ENCODE peak calls at places on chromosome 4, in seven cellular contexts. S is spleen, H is stomach, J is endothelial cell of umbilical vein, Q is esophagus muscularis mucosa, D is SK-N-SH, U is K562. W is an unnamed sample. For H3K4me1, the result is how much of the 10 kb centered on the place peaks cover.

GRCh38 chr4:103329642-103330041 is 131.5 kb upstream of the CENPE start:
- DNase-seq in S (no peak), H (no peak), J (no peak), Q (no peak), D (no peak), U (no peak), W (no peak)

GRCh38 chr4:79626102-79626501 is 218.1 kb upstream of the GK2 start:
- DNase-seq in S (no peak), H (no peak), J (no peak), Q (no peak), D (no peak), U (no peak), W (no peak)

GRCh38 chr4:127309360-127310095 is 323.2 kb upstream of the INTU start:
- DNase-seq in S (no peak), H (no peak), J (no peak), Q (no peak), D (no peak), U (no peak), W (no peak)

GRCh38 chr4:1192493-1193205 is 20.3 kb upstream of the SPON2 start:
- DNase-seq in S (peak), H (peak), J (no peak), Q (no peak), D (peak), U (no peak), W (peak)

GRCh38 chr4:120977435-120977997 is 55.0 kb upstream of the PRDM5 start:
- DNase-seq in S (no peak), H (no peak), J (peak), Q (no peak), D (peak), U (no peak), W (no peak)

GRCh38 chr4:77629885-77630284 is 24.3 kb downstream of the CXCL13 start:
- DNase-seq in S (no peak), H (no peak), J (no peak), Q (no peak), D (no peak), U (no peak), W (no peak)

GRCh38 chr4:11367371-11367770 is 61.3 kb downstream of the HS3ST1 start:
- DNase-seq in S (no peak), H (peak), J (peak), Q (peak), D (no peak), U (no peak), W (peak)

GRCh38 chr4:6546681-6547447 is 28.1 kb upstream of the MAN2B2 start:
- DNase-seq in S (no peak), H (peak), J (peak), Q (no peak), D (peak), U (peak), W (no peak)

GRCh38 chr4:152028131-152028530 is 267.3 kb upstream of the GATB start:
- DNase-seq in S (no peak), H (no peak), J (no peak), Q (no peak), D (no peak), U (no peak), W (no peak)

GRCh38 chr4:59695355-59696053 is 1504.6 kb upstream of the ADGRL3 start:
- DNase-seq in S (no peak), H (no peak), J (no peak), Q (no peak), D (no peak), U (no peak), W (no peak)

GRCh38 chr4:169745291-169745690 is 12.5 kb downstream of the HPF1 start:
- DNase-seq in S (no peak), H (no peak), J (no peak), Q (no peak), D (no peak), U (no peak), W (no peak)

GRCh38 chr4:78166582-78166981 is 109.5 kb downstream of the FRAS1 start:
- DNase-seq in S (no peak), H (no peak), J (no peak), Q (no peak), D (no peak), U (no peak), W (no peak)

GRCh38 chr4:116872308-116872707 is 213.1 kb downstream of the TRAM1L1 start:
- DNase-seq in S (no peak), H (no peak), J (no peak), Q (no peak), D (no peak), U (no peak), W (no peak)

GRCh38 chr4:138297743-138298405 is 55.7 kb upstream of the SLC7A11 start:
- DNase-seq in S (no peak), H (no peak), J (no peak), Q (no peak), D (no peak), U (no peak), W (no peak)

GRCh38 chr4:181944527-181944926 is 298.7 kb upstream of the TENM3 start:
- DNase-seq in S (no peak), H (no peak), J (no peak), Q (no peak), D (no peak), U (no peak), W (no peak)

GRCh38 chr4:80306255-80306654 is 29.3 kb upstream of the CFAP299 start:
- DNase-seq in S (no peak), H (no peak), J (peak), Q (no peak), D (no peak), U (no peak), W (no peak)

GRCh38 chr4:153576443-153576774 is 107.7 kb upstream of the TLR2 start:
- DNase-seq in S (no peak), H (no peak), J (no peak), Q (no peak), D (no peak), U (no peak), W (no peak)

GRCh38 chr4:14157262-14157661 is 529.7 kb upstream of the BOD1L1 start:
- DNase-seq in S (no peak), H (no peak), J (no peak), Q (no peak), D (no peak), U (no peak), W (no peak)

GRCh38 chr4:140931904-140932303 is 175.7 kb upstream of the TBC1D9 start:
- DNase-seq in S (no peak), H (no peak), J (no peak), Q (no peak), D (no peak), U (no peak), W (no peak)

GRCh38 chr4:94798808-94799207 is 41.1 kb downstream of the BMPR1B start:
- DNase-seq in S (no peak), H (no peak), J (peak), Q (no peak), D (no peak), U (no peak), W (no peak)

GRCh38 chr4:89836031-89836777 is 757 bp downstream of the SNCA start:
- DNase-seq in S (no peak), H (no peak), J (peak), Q (no peak), D (peak), U (peak), W (no peak)

GRCh38 chr4:87103691-87104187 is 116.7 kb downstream of the KLHL8 start:
- DNase-seq in S (no peak), H (no peak), J (peak), Q (no peak), D (no peak), U (no peak), W (no peak)

GRCh38 chr4:173835863-173836262 is 305.8 kb upstream of the HAND2 start:
- DNase-seq in S (no peak), H (no peak), J (no peak), Q (no peak), D (peak), U (peak), W (no peak)

GRCh38 chr4:42618018-42618417 is 38.9 kb downstream of the ATP8A1 start:
- DNase-seq in S (no peak), H (no peak), J (no peak), Q (no peak), D (no peak), U (no peak), W (no peak)

GRCh38 chr4:83910693-83911092 is 374.8 kb downstream of the GPAT3 start:
- DNase-seq in S (no peak), H (no peak), J (no peak), Q (no peak), D (no peak), U (no peak), W (no peak)

GRCh38 chr4:23934915-23935314 is 45.1 kb upstream of the PPARGC1A start:
- DNase-seq in S (no peak), H (peak), J (no peak), Q (no peak), D (no peak), U (no peak), W (no peak)

GRCh38 chr4:121728066-121728465 is 31.3 kb upstream of the ANXA5 start:
- DNase-seq in S (no peak), H (no peak), J (no peak), Q (no peak), D (no peak), U (no peak), W (no peak)

GRCh38 chr4:186943607-186943908 is 219.9 kb upstream of the FAT1 start:
- DNase-seq in S (no peak), H (no peak), J (no peak), Q (no peak), D (no peak), U (no peak), W (no peak)

GRCh38 chr4:67885727-67886126 is 1.9 kb upstream of the TMPRSS11D start:
- DNase-seq in S (no peak), H (no peak), J (peak), Q (no peak), D (no peak), U (no peak), W (no peak)

GRCh38 chr4:6115342-6115741 is 85.0 kb downstream of the JAKMIP1 start:
- DNase-seq in S (no peak), H (peak), J (no peak), Q (no peak), D (no peak), U (no peak), W (no peak)

GRCh38 chr4:151804821-151805220 is 44.0 kb upstream of the GATB start:
- DNase-seq in S (no peak), H (no peak), J (no peak), Q (no peak), D (no peak), U (no peak), W (no peak)

GRCh38 chr4:76704133-76704881 is 193.6 kb downstream of the SOWAHB start:
- DNase-seq in S (no peak), H (peak), J (peak), Q (no peak), D (no peak), U (no peak), W (no peak)

GRCh38 chr4:78749258-78749971 is 26.7 kb upstream of the BMP2K start:
- DNase-seq in S (no peak), H (no peak), J (no peak), Q (no peak), D (no peak), U (no peak), W (no peak)

GRCh38 chr4:26503844-26504243 is 13.6 kb upstream of the CCKAR start:
- DNase-seq in S (no peak), H (no peak), J (no peak), Q (no peak), D (no peak), U (no peak), W (no peak)

DNA sequence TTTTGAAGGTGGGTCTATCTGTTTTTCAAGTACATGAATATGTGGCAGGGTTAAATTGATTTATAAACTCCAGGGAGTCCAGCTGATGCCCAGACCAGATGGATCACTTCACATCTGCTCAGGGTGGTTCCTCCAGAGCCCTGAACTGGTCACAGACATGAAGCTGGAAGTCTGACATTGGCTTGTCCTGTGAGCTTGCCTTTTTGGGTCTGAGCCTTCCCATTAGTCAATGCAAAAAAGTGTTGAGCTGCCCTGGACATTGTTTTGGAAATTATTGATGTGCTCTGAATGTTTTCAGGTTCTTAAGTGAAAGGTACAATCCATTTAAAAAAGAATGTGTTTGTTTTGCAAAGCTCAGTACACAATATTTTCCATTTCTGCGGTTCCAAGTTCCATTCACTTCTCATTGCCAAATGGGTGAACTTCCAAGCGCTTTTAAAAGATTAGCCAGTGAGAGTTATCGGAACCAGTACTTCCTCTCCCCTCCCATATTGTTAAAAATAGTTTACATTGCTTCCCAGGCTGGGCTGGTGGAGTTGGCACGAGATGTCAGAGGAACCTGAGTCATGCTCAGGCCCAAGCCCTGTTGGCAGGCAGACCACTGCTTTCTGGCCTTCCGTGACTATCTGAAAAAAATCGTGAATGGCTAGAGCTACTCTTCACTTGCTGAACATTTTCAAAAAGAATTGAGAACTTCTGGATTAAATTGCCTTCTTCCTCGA is 52.1 kb downstream of the PDGFRA start:
- DNase-seq in S (no peak), H (peak), J (peak), Q (no peak), D (no peak), U (no peak), W (no peak)
- TF ChIP-seq POLR2AphosphoS5 in S (peak), H (peak), J (peak), Q (peak), D (peak), U (no peak), W (peak)

GRCh38 chr4:136032391-136032790 is 1499.9 kb downstream of the PCDH18 start:
- DNase-seq in S (no peak), H (no peak), J (no peak), Q (no peak), D (no peak), U (no peak), W (no peak)
- H3K4me3 ChIP-seq in S (no peak), H (no peak), J (no peak), Q (no peak), D (no peak), U (no peak), W (no peak)

GRCh38 chr4:124433500-124433899 is 279.0 kb downstream of the ANKRD50 start:
- DNase-seq in S (no peak), H (no peak), J (peak), Q (no peak), D (no peak), U (peak), W (no peak)
- H3K4me1 ChIP-seq in S (under half), H (under half), J (half or more), Q (under half), D (under half), U (under half), W (under half)

DNA sequence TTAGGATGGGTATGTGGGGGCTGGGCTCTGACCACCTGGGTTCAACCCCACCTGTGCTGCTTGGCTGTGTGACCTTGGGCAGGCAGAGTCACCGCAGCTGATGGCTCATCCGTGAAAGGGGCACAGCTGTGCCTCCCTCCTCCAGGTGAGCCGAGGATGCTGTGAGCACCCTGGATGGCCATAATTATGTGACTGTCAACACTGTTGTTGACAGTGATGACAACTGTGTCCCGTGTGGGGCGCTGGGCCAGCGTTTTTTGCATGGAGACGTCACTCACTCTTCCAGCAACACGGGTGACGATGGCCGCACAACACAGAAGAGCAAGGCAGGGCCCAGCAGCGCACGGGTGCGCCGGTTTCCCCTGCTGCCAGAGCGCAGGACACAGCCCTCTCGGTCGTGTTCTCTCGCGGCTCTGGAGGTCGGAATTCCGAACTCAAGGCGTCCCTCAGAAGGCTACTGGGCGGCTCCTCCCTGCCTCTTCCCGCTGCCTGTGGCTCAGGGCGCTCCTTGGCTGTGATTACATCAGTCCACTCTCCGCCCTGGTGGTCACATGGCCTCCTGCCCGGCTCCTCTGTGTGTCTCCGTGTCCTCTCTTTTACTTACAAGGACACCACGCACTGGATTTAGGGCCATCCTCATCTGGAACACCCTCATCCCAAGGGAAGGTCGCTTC is 1.3 kb downstream of the SH3TC1 start:
- DNase-seq in S (no peak), H (peak), J (peak), Q (peak), D (no peak), U (peak), W (no peak)
- TF ChIP-seq POLR2AphosphoS5 in S (peak), H (no peak), J (peak), Q (peak), D (no peak), U (no peak), W (peak)

DNA sequence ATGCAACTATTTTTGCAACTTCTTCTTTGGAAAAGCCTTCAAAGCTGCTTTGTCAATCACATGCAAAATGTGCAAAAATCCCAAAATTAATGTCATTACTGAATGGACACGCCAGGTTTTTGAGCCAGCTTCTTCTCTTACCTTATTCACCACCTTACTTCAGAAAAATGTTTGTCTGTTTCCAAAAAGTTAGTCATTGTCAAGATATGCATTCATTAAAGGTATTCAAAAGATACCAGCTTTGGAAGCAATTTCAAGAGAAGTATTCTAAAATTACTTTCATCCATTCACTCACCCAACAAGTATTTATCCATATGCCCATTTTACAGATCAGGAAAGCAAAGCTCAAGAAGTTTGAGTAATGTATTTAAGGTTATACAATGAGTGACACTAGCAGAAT is 2.3 kb upstream of the SEPSECS start:
- DNase-seq in S (no peak), H (no peak), J (no peak), Q (no peak), D (no peak), U (no peak), W (no peak)
- H3K4me3 ChIP-seq in S (no peak), H (no peak), J (no peak), Q (no peak), D (no peak), U (no peak), W (no peak)

GRCh38 chr4:143353797-143354196 is 17.1 kb downstream of the GAB1 start:
- DNase-seq in S (no peak), H (no peak), J (no peak), Q (no peak), D (no peak), U (no peak), W (no peak)
- H3K4me1 ChIP-seq in S (half or more), H (half or more), J (under half), Q (half or more), D (under half), U (under half), W (half or more)

GRCh38 chr4:185683222-185683621 is 128.8 kb downstream of the SORBS2 start:
- DNase-seq in S (no peak), H (no peak), J (no peak), Q (no peak), D (no peak), U (no peak), W (no peak)
- TF ChIP-seq POLR2AphosphoS5 in S (no peak), H (no peak), J (no peak), Q (no peak), D (no peak), U (no peak), W (no peak)

DNA sequence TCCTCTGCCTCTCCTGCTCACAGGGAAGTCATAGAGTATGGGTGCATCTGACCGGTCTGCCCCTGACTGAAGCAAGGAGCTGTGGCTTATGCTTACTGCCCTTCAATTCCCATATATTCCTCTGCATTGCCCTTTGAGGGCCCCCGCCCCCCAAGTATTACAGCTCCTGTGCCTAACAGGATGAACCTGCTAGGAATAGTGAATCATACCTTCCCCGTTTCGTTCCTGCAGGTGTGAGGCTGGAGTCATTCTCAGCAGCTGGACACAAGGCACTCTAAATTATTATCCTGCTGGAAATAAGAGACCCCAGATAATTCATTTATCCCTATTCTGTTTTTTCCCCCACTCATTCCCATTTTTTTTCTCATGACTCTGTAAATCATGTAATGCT is 2.4 kb downstream of the KIT start:
- DNase-seq in S (no peak), H (no peak), J (no peak), Q (no peak), D (no peak), U (no peak), W (no peak)
- H3K4me3 ChIP-seq in S (no peak), H (no peak), J (no peak), Q (peak), D (no peak), U (no peak), W (no peak)